ENCODE peak calls at places on chromosomes 7 and 10, in four cellular contexts. N is brain pericyte, T is NCI-H1930, I is KBM-7. H is an unnamed sample.

GRCh38 chr7:38796636-38797501 is 112.1 kb downstream of the VPS41 start:
- DNase-seq in T (peak; percentile 37), I (peak; percentile 50), N (peak; percentile 8), H (peak; percentile 36)

GRCh38 chr7:12719141-12719919 is 31.9 kb downstream of the ARL4A start:
- DNase-seq in N (no peak), I (peak; percentile 32), T (no peak), H (no peak)

GRCh38 chr10:109957092-109957797 is 33.9 kb upstream of the XPNPEP1 start:
- DNase-seq in N (no peak), T (no peak), I (no peak), H (no peak)

GRCh38 chr10:98628241-98628640 is 181.5 kb upstream of the HPS1 start:
- DNase-seq in I (no peak), N (no peak), T (no peak), H (no peak)

GRCh38 chr7:104395162-104395561 is 66.8 kb downstream of the LHFPL3 start:
- DNase-seq in T (no peak), N (no peak), I (no peak), H (no peak)

GRCh38 chr10:120041807-120042545 is 149.4 kb downstream of the SEC23IP start:
- DNase-seq in I (no peak), N (no peak), T (no peak), H (no peak)

GRCh38 chr10:87659571-87660483 is at the start of gene PAPSS2:
- DNase-seq in I (peak; percentile 42), N (no peak), T (no peak), H (no peak)

GRCh38 chr7:96308253-96308949 is 13.5 kb downstream of the SLC25A13 start:
- DNase-seq in T (no peak), I (no peak), N (no peak), H (no peak)

GRCh38 chr10:43076876-43077420 is at the start of gene RET:
- DNase-seq in N (no peak), T (no peak), I (peak; percentile 8), H (no peak)

GRCh38 chr7:47370461-47371042 is 211.4 kb downstream of the TNS3 start:
- DNase-seq in N (no peak), I (no peak), T (no peak), H (no peak)

GRCh38 chr10:125009580-125010235 is 67.8 kb downstream of the ZRANB1 start:
- DNase-seq in N (no peak), I (no peak), T (no peak), H (no peak)

GRCh38 chr10:123007558-123008378 is 827 bp downstream of the IKZF5 start:
- DNase-seq in T (no peak), N (no peak), I (peak; percentile 65), H (no peak)

GRCh38 chr7:73482746-73483145 is 39.3 kb downstream of the BAZ1B start:
- DNase-seq in I (no peak), N (peak; percentile 31), T (no peak), H (peak; percentile 61)

GRCh38 chr10:14040787-14041631 is 289.7 kb downstream of the FRMD4A start:
- DNase-seq in T (no peak), I (peak; percentile 3), N (no peak), H (no peak)

GRCh38 chr7:82965088-82966036 is 197.3 kb downstream of the PCLO start:
- DNase-seq in I (no peak), T (no peak), N (no peak), H (no peak)

GRCh38 chr7:17681965-17682364 is 258.3 kb downstream of the SNX13 start:
- DNase-seq in N (no peak), I (no peak), T (no peak), H (no peak)

H was measured in smooth muscle cell of the brain vasculature.